ENCODE peak calls at places on chromosome 22, in six cellular contexts. U is tibial nerve, D is HCT116, C is endothelial cell of umbilical vein, X is stomach, P is A549. Q is an unnamed sample. For H3K9me3, the result is how much of the 10 kb centered on the place peaks cover.

GRCh38 chr22:50443801-50444625 is 30.8 kb downstream of the SBF1 start:
- DNase-seq in U (no peak), D (no peak), C (no peak), X (no peak), P (no peak), Q (no peak)

GRCh38 chr22:27405672-27406388 is 395.7 kb downstream of the MN1 start:
- DNase-seq in U (peak), D (peak), C (peak), X (peak), P (peak), Q (peak)

GRCh38 chr22:21937041-21937820 is 15.4 kb downstream of the PPM1F start:
- DNase-seq in U (peak), D (no peak), C (no peak), X (peak), P (no peak), Q (no peak)

GRCh38 chr22:19629720-19630419 is 84.4 kb upstream of the SEPTIN5 start:
- DNase-seq in U (peak), D (peak), C (peak), X (peak), P (peak), Q (peak)

GRCh38 chr22:36027579-36027959 is 1.1 kb downstream of the RBFOX2 start:
- DNase-seq in U (peak), D (no peak), C (no peak), X (no peak), P (peak), Q (no peak)

GRCh38 chr22:17213976-17214375 is 5.3 kb downstream of the ADA2 start:
- DNase-seq in U (peak), D (peak), C (peak), X (peak), P (no peak), Q (no peak)

GRCh38 chr22:32904044-32904443 is 102.5 kb downstream of the TIMP3 start:
- DNase-seq in U (peak), D (peak), C (no peak), X (no peak), P (peak), Q (no peak)

GRCh38 chr22:36316419-36316818 is 63.5 kb downstream of the APOL1 start:
- DNase-seq in U (no peak), D (no peak), C (no peak), X (no peak), P (no peak), Q (no peak)

GRCh38 chr22:21761086-21761485 is 25.5 kb upstream of the YPEL1 start:
- DNase-seq in U (no peak), D (no peak), C (no peak), X (no peak), P (no peak), Q (no peak)

GRCh38 chr22:19755722-19756287 is 4.8 kb upstream of the TBX1 start:
- DNase-seq in U (no peak), D (no peak), C (no peak), X (no peak), P (no peak), Q (no peak)

GRCh38 chr22:38317995-38318715 is 922 bp upstream of the CSNK1E start:
- DNase-seq in U (peak), D (peak), C (peak), X (peak), P (peak), Q (peak)

GRCh38 chr22:22709719-22710445 is 65.5 kb downstream of the GGTLC2 start:
- DNase-seq in U (no peak), D (no peak), C (no peak), X (no peak), P (no peak), Q (no peak)

GRCh38 chr22:29314074-29314473 is 1.4 kb downstream of the RASL10A start:
- DNase-seq in U (no peak), D (no peak), C (no peak), X (no peak), P (no peak), Q (no peak)

GRCh38 chr22:37777122-37777687 is 30.5 kb upstream of the GCAT start:
- DNase-seq in U (peak), D (peak), C (no peak), X (peak), P (no peak), Q (peak)

GRCh38 chr22:25845985-25846745 is 104.2 kb downstream of the MYO18B start:
- DNase-seq in U (no peak), D (no peak), C (no peak), X (no peak), P (no peak), Q (no peak)

GRCh38 chr22:35376728-35377472 is 4.0 kb upstream of the HMOX1 start:
- DNase-seq in U (peak), D (peak), C (peak), X (peak), P (peak), Q (peak)

GRCh38 chr22:44587004-44587793 is 89.2 kb upstream of the RTL6 start:
- DNase-seq in U (no peak), D (no peak), C (no peak), X (no peak), P (no peak), Q (no peak)

GRCh38 chr22:26658671-26659478 is 1.5 kb downstream of the MIAT start:
- DNase-seq in U (peak), D (peak), C (peak), X (peak), P (peak), Q (no peak)

GRCh38 chr22:38257650-38258246 is 15.1 kb downstream of the TMEM184B start:
- DNase-seq in U (no peak), D (no peak), C (no peak), X (peak), P (no peak), Q (peak)

GRCh38 chr22:37314315-37315046 is 32.2 kb downstream of the CYTH4 start:
- DNase-seq in U (no peak), D (no peak), C (peak), X (no peak), P (no peak), Q (no peak)

GRCh38 chr22:26763633-26764295 is 106.4 kb downstream of the MIAT start:
- DNase-seq in U (peak), D (no peak), C (no peak), X (no peak), P (peak), Q (peak)

GRCh38 chr22:31876156-31877035 is 67.9 kb upstream of the YWHAH start:
- DNase-seq in U (no peak), D (no peak), C (no peak), X (no peak), P (no peak), Q (no peak)

GRCh38 chr22:19182472-19183157 is 4.1 kb upstream of the SLC25A1 start:
- DNase-seq in U (no peak), D (no peak), C (no peak), X (no peak), P (no peak), Q (no peak)

GRCh38 chr22:43012390-43012789 is 2.6 kb downstream of the PACSIN2 start:
- DNase-seq in U (no peak), D (no peak), C (no peak), X (no peak), P (no peak), Q (no peak)
- TF ChIP-seq POLR2A in U (no peak), D (no peak), C (no peak), X (no peak), P (no peak), Q (no peak)

GRCh38 chr22:30856699-30857098 is 111.9 kb downstream of the MORC2 start:
- DNase-seq in U (no peak), D (no peak), C (no peak), X (no peak), P (no peak), Q (no peak)

GRCh38 chr22:30857791-30858190 is 110.8 kb downstream of the MORC2 start:
- DNase-seq in U (no peak), D (no peak), C (no peak), X (peak), P (no peak), Q (no peak)

GRCh38 chr22:30857103-30857502 is 111.5 kb downstream of the MORC2 start:
- DNase-seq in U (no peak), D (no peak), C (no peak), X (peak), P (no peak), Q (no peak)

GRCh38 chr22:30855266-30855665 is 113.3 kb downstream of the MORC2 start:
- DNase-seq in U (no peak), D (no peak), C (no peak), X (peak), P (no peak), Q (no peak)

GRCh38 chr22:30855677-30856518 is 112.7 kb downstream of the MORC2 start:
- DNase-seq in U (no peak), D (no peak), C (no peak), X (peak), P (no peak), Q (no peak)
- H3K9me3 ChIP-seq in U (under half), D (under half), C (under half), X (under half), P (under half), Q (under half)

GRCh38 chr22:42648017-42648367 is 1.2 kb downstream of the CYB5R3 start:
- DNase-seq in U (no peak), D (no peak), C (no peak), X (no peak), P (no peak), Q (no peak)

GRCh38 chr22:42649261-42650056 is at the start of gene CYB5R3:
- DNase-seq in U (peak), D (peak), C (peak), X (peak), P (peak), Q (peak)

GRCh38 chr22:42646569-42647525 is 2.3 kb downstream of the CYB5R3 start:
- DNase-seq in U (no peak), D (no peak), C (peak), X (peak), P (no peak), Q (peak)

GRCh38 chr22:42651134-42651533 is 1.9 kb upstream of the CYB5R3 start:
- DNase-seq in U (no peak), D (no peak), C (no peak), X (no peak), P (peak), Q (no peak)

DNA sequence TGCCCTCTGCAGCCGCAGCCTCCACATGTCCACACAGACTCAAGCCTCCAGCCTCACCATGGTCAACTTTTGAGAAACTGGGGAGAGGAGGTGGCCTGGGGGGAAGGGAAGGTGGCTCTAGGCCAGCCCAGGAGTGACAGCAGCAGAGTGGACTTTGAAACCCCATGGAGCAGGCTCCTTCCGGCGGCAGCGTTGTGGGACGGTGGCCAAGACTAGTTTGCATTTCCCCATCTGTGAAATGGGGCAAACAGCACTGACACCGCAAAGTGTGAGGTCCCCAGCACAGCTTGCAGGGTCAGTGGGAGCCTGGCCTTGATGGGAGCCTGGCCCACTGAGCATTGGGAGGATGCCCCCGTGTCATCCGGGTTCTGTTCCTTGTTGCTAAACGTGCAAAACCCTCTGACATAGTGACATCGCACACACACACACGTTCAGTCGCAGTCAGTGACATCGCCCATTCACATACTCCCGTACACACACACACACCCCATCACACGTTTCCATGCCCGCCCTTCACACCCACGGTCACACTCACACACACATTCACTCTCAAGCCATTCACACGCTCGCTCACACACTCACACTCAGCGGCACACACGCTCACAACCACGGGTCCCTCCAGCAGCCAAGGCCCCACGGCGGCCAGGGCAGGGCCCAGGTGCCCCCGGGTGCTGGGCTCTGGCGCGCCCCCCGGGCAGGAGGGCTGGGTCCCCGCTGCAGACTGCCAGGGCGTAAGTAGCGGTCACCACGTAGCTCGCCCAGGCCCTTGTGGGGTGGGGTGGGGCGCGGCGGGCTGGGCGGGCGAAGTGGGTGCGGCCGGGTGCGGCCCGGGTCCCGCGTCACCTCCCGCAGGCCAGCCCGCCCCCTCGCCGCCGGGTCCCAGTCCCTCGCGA is 578 bp downstream of the CYB5R3 start:
- DNase-seq in U (no peak), D (no peak), C (peak), X (peak), P (peak), Q (peak)
- TF ChIP-seq POLR2A in U (no peak), D (no peak), C (no peak), X (no peak), P (no peak), Q (no peak)

DNA sequence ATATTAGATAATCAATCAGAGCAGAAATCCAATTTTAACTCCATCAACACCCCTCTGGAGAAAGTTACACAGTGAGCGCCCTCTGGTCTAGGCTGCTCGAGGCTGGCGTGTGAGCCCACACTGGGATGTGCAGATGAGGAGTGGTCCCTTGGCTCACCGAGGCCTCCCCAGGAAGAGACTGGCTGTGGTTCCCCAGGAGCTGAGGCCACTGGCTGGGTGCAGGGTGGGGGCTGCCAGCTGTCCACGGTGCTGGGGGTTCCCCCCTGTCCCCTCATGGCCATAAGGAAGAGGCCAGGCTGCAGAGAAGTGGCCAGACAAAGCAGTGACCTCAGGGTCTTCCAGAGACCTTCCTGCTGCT is 750.7 kb downstream of the BRD1 start:
- DNase-seq in U (no peak), D (no peak), C (no peak), X (no peak), P (no peak), Q (no peak)
- H3K9me3 ChIP-seq in U (under half), D (under half), C (under half), X (under half), P (under half), Q (under half)

DNA sequence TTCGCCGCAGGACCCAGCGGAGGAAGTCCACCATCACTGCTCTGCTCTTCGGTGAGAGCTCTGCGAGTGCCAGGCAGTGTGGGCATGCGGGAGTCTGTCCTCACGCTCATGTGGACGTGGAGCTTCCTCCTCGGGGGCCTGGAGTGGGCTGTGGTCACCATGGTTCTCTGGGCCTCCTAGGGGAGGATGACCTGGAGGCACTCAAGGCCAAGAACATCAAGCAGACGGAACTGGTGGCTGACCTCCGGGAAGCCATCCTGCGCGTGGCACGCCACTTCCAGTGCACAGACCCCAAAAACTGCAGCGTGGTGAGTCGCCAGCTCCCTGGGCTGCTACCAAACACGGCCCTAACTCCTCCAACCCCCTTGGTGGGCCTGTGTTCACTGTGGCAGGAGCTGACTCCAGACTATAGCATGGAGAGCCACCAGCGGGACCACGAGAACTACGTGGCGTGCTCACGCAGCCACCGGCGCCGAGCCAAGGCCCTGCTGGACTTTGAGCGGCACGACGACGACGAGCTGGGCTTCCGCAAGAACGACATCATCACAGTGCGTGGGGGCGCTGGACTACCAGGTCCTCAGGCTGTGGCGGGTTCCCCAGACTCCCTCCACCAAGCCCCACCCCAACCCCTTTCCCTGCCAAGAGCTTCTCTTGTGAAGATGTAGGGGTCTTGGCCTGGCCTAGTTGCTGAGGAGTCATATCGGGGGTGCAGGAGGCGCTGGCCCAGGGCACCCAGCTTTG is 36.8 kb downstream of the SGSM3 start:
- DNase-seq in U (no peak), D (no peak), C (no peak), X (no peak), P (no peak), Q (no peak)
- TF ChIP-seq POLR2A in U (no peak), D (no peak), C (no peak), X (no peak), P (no peak), Q (no peak)

DNA sequence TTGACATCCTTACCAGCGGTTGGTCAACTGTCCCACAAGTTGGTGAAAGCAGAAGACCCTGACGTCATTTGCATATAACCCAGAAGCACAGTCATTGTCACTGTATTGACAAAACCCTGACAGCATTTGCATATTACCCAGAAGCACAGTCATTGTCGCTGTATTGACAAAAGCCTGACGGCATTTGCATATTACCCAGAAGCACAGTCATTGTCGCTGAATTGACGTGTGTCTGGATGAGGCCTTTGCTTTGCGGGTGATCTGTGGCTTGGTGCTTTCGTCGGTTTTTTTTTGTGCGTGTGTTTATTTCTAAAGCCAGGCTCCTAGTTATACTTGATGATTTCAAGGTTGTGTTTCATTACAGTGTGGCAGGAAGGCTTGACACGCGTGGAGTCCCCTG is 1145.2 kb downstream of the BRD1 start:
- DNase-seq in U (no peak), D (no peak), C (no peak), X (no peak), P (no peak), Q (no peak)
- H3K9me3 ChIP-seq in U (under half), D (under half), C (under half), X (under half), P (under half), Q (under half)

GRCh38 chr22:46071451-46072029 is 78.8 kb upstream of the PPARA start:
- DNase-seq in U (peak), D (peak), C (peak), X (peak), P (no peak), Q (peak)

GRCh38 chr22:46073683-46074504 is 76.4 kb upstream of the PPARA start:
- DNase-seq in U (no peak), D (no peak), C (peak), X (peak), P (no peak), Q (no peak)

GRCh38 chr22:46070722-46071450 is 79.4 kb upstream of the PPARA start:
- DNase-seq in U (no peak), D (no peak), C (peak), X (peak), P (no peak), Q (peak)

GRCh38 chr22:46072981-46073682 is 77.2 kb upstream of the PPARA start:
- DNase-seq in U (no peak), D (no peak), C (no peak), X (peak), P (no peak), Q (peak)

DNA sequence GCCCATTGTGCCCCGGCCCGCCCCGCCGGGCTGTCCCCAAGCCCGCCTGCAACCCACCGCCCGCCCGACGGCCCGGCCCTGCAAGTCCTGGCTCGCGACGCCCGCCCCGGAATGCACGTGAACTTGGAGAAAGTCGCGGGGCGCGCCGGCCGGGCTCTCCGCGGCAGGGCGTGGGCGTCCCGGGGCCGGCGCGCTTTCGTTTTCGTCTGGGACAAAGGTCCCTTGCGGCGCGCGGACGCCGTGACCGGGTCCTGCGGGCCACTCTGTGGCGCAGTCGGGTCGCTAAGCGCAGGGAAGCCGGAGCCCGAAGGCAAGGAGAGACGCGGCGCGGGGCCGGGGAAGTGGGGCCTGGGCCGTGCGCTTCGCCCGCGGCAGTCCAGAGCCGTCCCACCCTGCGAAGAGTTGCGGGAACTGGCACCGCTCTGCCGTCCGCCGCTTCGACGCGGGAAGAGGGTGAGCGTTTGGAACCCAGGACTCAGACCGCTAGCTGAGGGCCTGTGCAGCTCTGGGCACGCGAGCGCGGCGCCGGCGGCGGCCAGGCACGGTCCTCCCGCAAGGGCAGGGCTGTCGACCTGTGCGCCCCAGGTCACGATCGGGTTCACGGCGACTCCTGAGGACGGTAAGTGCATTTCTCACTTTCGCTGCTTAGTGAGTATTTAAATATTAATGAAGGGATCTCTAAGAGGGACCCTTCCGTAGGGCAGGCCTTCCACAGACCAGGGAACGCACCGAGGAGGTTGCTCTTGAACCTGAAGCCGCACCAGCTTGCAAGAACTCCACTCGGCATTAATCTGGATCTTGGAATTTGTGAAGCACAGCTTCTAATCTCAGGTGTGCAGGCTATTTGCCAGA is 78.1 kb upstream of the PPARA start:
- DNase-seq in U (no peak), D (no peak), C (peak), X (peak), P (no peak), Q (no peak)
- TF ChIP-seq POLR2A in U (no peak), D (no peak), C (no peak), X (no peak), P (no peak), Q (no peak)

GRCh38 chr22:47275479-47276218 is 513.2 kb downstream of the TBC1D22A start:
- DNase-seq in U (no peak), D (no peak), C (no peak), X (no peak), P (no peak), Q (no peak)

GRCh38 chr22:47277511-47277910 is 515.1 kb downstream of the TBC1D22A start:
- DNase-seq in U (no peak), D (no peak), C (no peak), X (no peak), P (no peak), Q (no peak)

GRCh38 chr22:47276219-47276843 is 513.9 kb downstream of the TBC1D22A start:
- DNase-seq in U (no peak), D (no peak), C (no peak), X (no peak), P (no peak), Q (peak)

GRCh38 chr22:47277001-47277400 is 514.6 kb downstream of the TBC1D22A start:
- DNase-seq in U (no peak), D (no peak), C (no peak), X (no peak), P (no peak), Q (no peak)

GRCh38 chr22:47274196-47274595 is 511.7 kb downstream of the TBC1D22A start:
- DNase-seq in U (no peak), D (no peak), C (no peak), X (no peak), P (no peak), Q (no peak)
- H3K9me3 ChIP-seq in U (under half), D (under half), C (under half), X (under half), P (under half), Q (under half)